ENCODE peak calls at places on chromosomes 11 and 22, in ten cellular contexts. One of them, this sample, is unnamed.

GRCh38 chr11:117535201-117535869 is 207.7 kb downstream of the CEP164 start:
- DNase-seq in progenitor cell of endocrine pancreas: no peak
- DNase-seq in Calu3: peak
- DNase-seq in Kasumi-1: no peak
- DNase-seq in ELR: no peak
- DNase-seq in GM04504: no peak
- DNase-seq in stromal cell of bone marrow: no peak
- DNase-seq in NCI-H774: no peak
- DNase-seq in astrocyte of the spinal cord: no peak
- DNase-seq in stimulated activated CD4-positive, alpha-beta T cell treated with anti-CD3 and anti-CD28 coated beads, Interleukin-15, amount 100 ng/mL, for 24 hours: no peak
- DNase-seq in this sample: peak

GRCh38 chr22:28154856-28155255 is 235.8 kb upstream of the PITPNB start:
- DNase-seq in Calu3: no peak
- DNase-seq in GM04504: no peak
- DNase-seq in ELR: no peak
- DNase-seq in NCI-H774: no peak
- DNase-seq in Kasumi-1: no peak
- DNase-seq in progenitor cell of endocrine pancreas: no peak
- DNase-seq in astrocyte of the spinal cord: peak
- DNase-seq in stromal cell of bone marrow: no peak
- DNase-seq in stimulated activated CD4-positive, alpha-beta T cell treated with anti-CD3 and anti-CD28 coated beads, Interleukin-15, amount 100 ng/mL, for 24 hours: no peak
- DNase-seq in this sample: no peak

GRCh38 chr11:30683176-30683575 is 97.0 kb upstream of the MPPED2 start:
- DNase-seq in NCI-H774: no peak
- DNase-seq in stromal cell of bone marrow: peak
- DNase-seq in ELR: no peak
- DNase-seq in astrocyte of the spinal cord: no peak
- DNase-seq in stimulated activated CD4-positive, alpha-beta T cell treated with anti-CD3 and anti-CD28 coated beads, Interleukin-15, amount 100 ng/mL, for 24 hours: no peak
- DNase-seq in progenitor cell of endocrine pancreas: no peak
- DNase-seq in GM04504: no peak
- DNase-seq in Kasumi-1: no peak
- DNase-seq in Calu3: no peak
- DNase-seq in this sample: no peak

GRCh38 chr11:73907191-73907590 is 30.4 kb downstream of the PAAF1 start:
- DNase-seq in NCI-H774: no peak
- DNase-seq in astrocyte of the spinal cord: no peak
- DNase-seq in stimulated activated CD4-positive, alpha-beta T cell treated with anti-CD3 and anti-CD28 coated beads, Interleukin-15, amount 100 ng/mL, for 24 hours: peak
- DNase-seq in Calu3: peak
- DNase-seq in Kasumi-1: peak
- DNase-seq in progenitor cell of endocrine pancreas: no peak
- DNase-seq in ELR: peak
- DNase-seq in stromal cell of bone marrow: no peak
- DNase-seq in GM04504: no peak
- DNase-seq in this sample: no peak

GRCh38 chr22:21791635-21792625 is 56.3 kb upstream of the YPEL1 start:
- DNase-seq in stromal cell of bone marrow: no peak
- DNase-seq in Kasumi-1: no peak
- DNase-seq in GM04504: no peak
- DNase-seq in stimulated activated CD4-positive, alpha-beta T cell treated with anti-CD3 and anti-CD28 coated beads, Interleukin-15, amount 100 ng/mL, for 24 hours: peak
- DNase-seq in Calu3: no peak
- DNase-seq in ELR: peak
- DNase-seq in progenitor cell of endocrine pancreas: no peak
- DNase-seq in NCI-H774: no peak
- DNase-seq in astrocyte of the spinal cord: no peak
- DNase-seq in this sample: no peak

GRCh38 chr22:22098457-22099193 is 116.0 kb upstream of the TOP3B start:
- DNase-seq in stimulated activated CD4-positive, alpha-beta T cell treated with anti-CD3 and anti-CD28 coated beads, Interleukin-15, amount 100 ng/mL, for 24 hours: no peak
- DNase-seq in NCI-H774: no peak
- DNase-seq in stromal cell of bone marrow: no peak
- DNase-seq in Calu3: no peak
- DNase-seq in GM04504: no peak
- DNase-seq in Kasumi-1: no peak
- DNase-seq in progenitor cell of endocrine pancreas: no peak
- DNase-seq in ELR: no peak
- DNase-seq in astrocyte of the spinal cord: no peak
- DNase-seq in this sample: no peak

GRCh38 chr22:38424525-38425080 is 30.4 kb downstream of the KCNJ4 start:
- DNase-seq in Calu3: no peak
- DNase-seq in stimulated activated CD4-positive, alpha-beta T cell treated with anti-CD3 and anti-CD28 coated beads, Interleukin-15, amount 100 ng/mL, for 24 hours: no peak
- DNase-seq in NCI-H774: no peak
- DNase-seq in stromal cell of bone marrow: no peak
- DNase-seq in progenitor cell of endocrine pancreas: no peak
- DNase-seq in GM04504: no peak
- DNase-seq in astrocyte of the spinal cord: no peak
- DNase-seq in ELR: no peak
- DNase-seq in Kasumi-1: no peak
- DNase-seq in this sample: no peak

GRCh38 chr22:46071451-46072029 is 78.8 kb upstream of the PPARA start:
- DNase-seq in astrocyte of the spinal cord: peak
- DNase-seq in progenitor cell of endocrine pancreas: no peak
- DNase-seq in stimulated activated CD4-positive, alpha-beta T cell treated with anti-CD3 and anti-CD28 coated beads, Interleukin-15, amount 100 ng/mL, for 24 hours: peak
- DNase-seq in NCI-H774: peak
- DNase-seq in GM04504: peak
- DNase-seq in stromal cell of bone marrow: peak
- DNase-seq in ELR: peak
- DNase-seq in Calu3: peak
- DNase-seq in Kasumi-1: peak
- DNase-seq in this sample: peak

GRCh38 chr22:41912338-41913039 is 2.4 kb downstream of the SHISA8 start:
- DNase-seq in progenitor cell of endocrine pancreas: no peak
- DNase-seq in astrocyte of the spinal cord: no peak
- DNase-seq in stromal cell of bone marrow: no peak
- DNase-seq in stimulated activated CD4-positive, alpha-beta T cell treated with anti-CD3 and anti-CD28 coated beads, Interleukin-15, amount 100 ng/mL, for 24 hours: no peak
- DNase-seq in Kasumi-1: no peak
- DNase-seq in GM04504: no peak
- DNase-seq in ELR: no peak
- DNase-seq in NCI-H774: no peak
- DNase-seq in Calu3: no peak
- DNase-seq in this sample: no peak

GRCh38 chr11:783581-784015 is 6.3 kb downstream of the CEND1 start:
- DNase-seq in stimulated activated CD4-positive, alpha-beta T cell treated with anti-CD3 and anti-CD28 coated beads, Interleukin-15, amount 100 ng/mL, for 24 hours: no peak
- DNase-seq in stromal cell of bone marrow: peak
- DNase-seq in Kasumi-1: no peak
- DNase-seq in progenitor cell of endocrine pancreas: peak
- DNase-seq in GM04504: peak
- DNase-seq in NCI-H774: peak
- DNase-seq in Calu3: no peak
- DNase-seq in astrocyte of the spinal cord: peak
- DNase-seq in ELR: peak
- DNase-seq in this sample: peak

GRCh38 chr11:56932572-56933235 is 56.0 kb upstream of the OR5AK2 start:
- DNase-seq in NCI-H774: no peak
- DNase-seq in stimulated activated CD4-positive, alpha-beta T cell treated with anti-CD3 and anti-CD28 coated beads, Interleukin-15, amount 100 ng/mL, for 24 hours: no peak
- DNase-seq in astrocyte of the spinal cord: peak
- DNase-seq in stromal cell of bone marrow: peak
- DNase-seq in progenitor cell of endocrine pancreas: no peak
- DNase-seq in Calu3: peak
- DNase-seq in GM04504: peak
- DNase-seq in Kasumi-1: no peak
- DNase-seq in ELR: peak
- DNase-seq in this sample: no peak

GRCh38 chr22:47929073-47929472 is 1166.6 kb downstream of the TBC1D22A start:
- DNase-seq in Kasumi-1: no peak
- DNase-seq in GM04504: no peak
- DNase-seq in ELR: no peak
- DNase-seq in NCI-H774: no peak
- DNase-seq in stromal cell of bone marrow: no peak
- DNase-seq in astrocyte of the spinal cord: no peak
- DNase-seq in progenitor cell of endocrine pancreas: no peak
- DNase-seq in stimulated activated CD4-positive, alpha-beta T cell treated with anti-CD3 and anti-CD28 coated beads, Interleukin-15, amount 100 ng/mL, for 24 hours: no peak
- DNase-seq in Calu3: no peak
- DNase-seq in this sample: no peak

GRCh38 chr11:27716850-27717249 is 16.6 kb upstream of the BDNF start:
- DNase-seq in Calu3: no peak
- DNase-seq in astrocyte of the spinal cord: peak
- DNase-seq in progenitor cell of endocrine pancreas: no peak
- DNase-seq in Kasumi-1: no peak
- DNase-seq in GM04504: no peak
- DNase-seq in stromal cell of bone marrow: peak
- DNase-seq in ELR: peak
- DNase-seq in stimulated activated CD4-positive, alpha-beta T cell treated with anti-CD3 and anti-CD28 coated beads, Interleukin-15, amount 100 ng/mL, for 24 hours: no peak
- DNase-seq in NCI-H774: no peak
- DNase-seq in this sample: no peak

GRCh38 chr11:112002491-112003216 is 22.6 kb upstream of the DLAT start:
- DNase-seq in NCI-H774: no peak
- DNase-seq in progenitor cell of endocrine pancreas: no peak
- DNase-seq in ELR: no peak
- DNase-seq in astrocyte of the spinal cord: no peak
- DNase-seq in stromal cell of bone marrow: no peak
- DNase-seq in Calu3: no peak
- DNase-seq in GM04504: no peak
- DNase-seq in Kasumi-1: no peak
- DNase-seq in stimulated activated CD4-positive, alpha-beta T cell treated with anti-CD3 and anti-CD28 coated beads, Interleukin-15, amount 100 ng/mL, for 24 hours: no peak
- DNase-seq in this sample: no peak

This sample was measured in NCI-H2029.